ENCODE peak calls at places on chromosomes 13 and 19, in nine cellular contexts. K, A, S, H, O, F, Z, U and T are unnamed samples. For H3K27me3, the result is how much of the 10 kb centered on the place peaks cover.

GRCh38 chr13:109776575-109776974 is 9.8 kb downstream of the IRS2 start:
- DNase-seq in K (peak), U (no peak), O (no peak), F (no peak), A (no peak), H (no peak), Z (no peak), S (no peak), T (no peak)

GRCh38 chr13:113186061-113186900 is 22.2 kb downstream of the PCID2 start:
- DNase-seq in Z (no peak), O (no peak), S (no peak), F (no peak), U (no peak), K (no peak), A (no peak), H (no peak), T (no peak)

GRCh38 chr19:16938211-16938610 is 49.4 kb downstream of the F2RL3 start:
- DNase-seq in S (no peak), Z (no peak), K (no peak), O (no peak), F (no peak), A (no peak), U (no peak), H (no peak), T (no peak)

GRCh38 chr19:888615-889385 is 4.2 kb downstream of the MED16 start:
- DNase-seq in U (no peak), Z (no peak), F (no peak), S (no peak), K (no peak), O (no peak), A (no peak), H (no peak), T (no peak)

GRCh38 chr19:19514881-19515763 is at the start of gene TSSK6:
- DNase-seq in F (no peak), Z (no peak), H (no peak), U (no peak), S (no peak), A (no peak), K (no peak), O (no peak), T (no peak)

GRCh38 chr13:113599396-113599795 is 14.8 kb downstream of the TFDP1 start:
- DNase-seq in O (no peak), H (no peak), F (peak), Z (no peak), U (no peak), K (no peak), A (no peak), S (no peak), T (peak)

GRCh38 chr13:26602783-26603182 is 45.3 kb downstream of the WASF3 start:
- DNase-seq in S (no peak), K (no peak), U (no peak), Z (no peak), A (no peak), H (no peak), F (no peak), O (no peak), T (no peak)

GRCh38 chr13:40438999-40439797 is 227.2 kb downstream of the FOXO1 start:
- DNase-seq in H (no peak), S (no peak), Z (no peak), O (no peak), F (no peak), A (no peak), U (no peak), K (peak), T (no peak)

GRCh38 chr13:43686557-43686956 is 100.2 kb downstream of the ENOX1 start:
- DNase-seq in H (no peak), O (no peak), F (no peak), Z (no peak), A (no peak), U (no peak), S (peak), K (peak), T (peak)

GRCh38 chr13:48319458-48320395 is 16.2 kb downstream of the RB1 start:
- DNase-seq in O (no peak), Z (no peak), K (no peak), F (peak), S (no peak), A (no peak), H (no peak), U (no peak), T (no peak)

GRCh38 chr13:43544011-43544410 is 242.8 kb downstream of the ENOX1 start:
- DNase-seq in S (peak), A (no peak), U (no peak), Z (no peak), K (peak), O (no peak), H (no peak), F (no peak), T (no peak)

GRCh38 chr19:6116749-6117430 is 6.6 kb upstream of the RFX2 start:
- DNase-seq in O (no peak), S (no peak), A (no peak), Z (no peak), U (no peak), K (no peak), H (no peak), F (no peak), T (no peak)

GRCh38 chr13:44306401-44307192 is 67.0 kb upstream of the SERP2 start:
- DNase-seq in Z (peak), A (no peak), S (peak), K (peak), O (no peak), F (peak), U (peak), H (no peak), T (peak)

GRCh38 chr13:52848455-52849190 is at the start of gene PCDH8:
- DNase-seq in Z (peak), K (no peak), A (no peak), F (no peak), S (no peak), O (no peak), H (no peak), U (no peak), T (no peak)

GRCh38 chr19:341386-342127 is 3.0 kb downstream of the MIER2 start:
- DNase-seq in S (no peak), U (no peak), F (no peak), K (no peak), H (no peak), A (no peak), Z (no peak), O (no peak), T (no peak)

GRCh38 chr19:7366701-7367420 is 18.1 kb downstream of the ARHGEF18 start:
- DNase-seq in A (no peak), H (peak), S (no peak), Z (peak), U (no peak), K (peak), O (peak), F (no peak), T (no peak)

GRCh38 chr13:59722580-59722900 is 441.2 kb downstream of the DIAPH3 start:
- DNase-seq in K (no peak), Z (no peak), F (no peak), O (no peak), U (no peak), A (no peak), H (no peak), S (no peak), T (no peak)

GRCh38 chr13:59721889-59722579 is 441.7 kb downstream of the DIAPH3 start:
- DNase-seq in O (no peak), F (no peak), Z (no peak), S (no peak), U (no peak), A (no peak), K (no peak), H (no peak), T (no peak)
- H3K4me3 ChIP-seq in O (no peak), F (no peak), Z (no peak), S (no peak), U (no peak), A (no peak), K (no peak), H (no peak), T (no peak)

GRCh38 chr13:67651908-67652307 is 421.8 kb upstream of the PCDH9 start:
- DNase-seq in U (no peak), H (no peak), O (no peak), F (no peak), S (no peak), A (no peak), Z (no peak), K (no peak), T (no peak)
- TF ChIP-seq CTCF in U (no peak), H (no peak), O (no peak), F (no peak), S (no peak), A (no peak), Z (peak), K (no peak), T (no peak)

GRCh38 chr19:50312967-50313811 is 16.0 kb downstream of the KCNC3 start:
- DNase-seq in F (no peak), H (no peak), A (no peak), O (no peak), K (no peak), U (no peak), Z (no peak), S (no peak), T (no peak)
- H3K27me3 ChIP-seq in F (half or more), H (under half), A (under half), O (half or more), K (under half), U (under half), Z (half or more), S (under half), T (half or more)

GRCh38 chr19:47730521-47730889 is 14.8 kb upstream of the NOP53 start:
- DNase-seq in O (no peak), U (no peak), H (no peak), A (no peak), S (no peak), K (no peak), F (no peak), Z (no peak), T (no peak)
- H3K4me3 ChIP-seq in O (no peak), U (no peak), H (no peak), A (peak), S (no peak), K (no peak), F (peak), Z (peak), T (no peak)

GRCh38 chr19:29417048-29417447 is 108.7 kb upstream of the VSTM2B start:
- DNase-seq in U (no peak), Z (no peak), O (no peak), F (no peak), H (no peak), K (no peak), S (no peak), A (no peak), T (no peak)
- TF ChIP-seq CTCF in U (no peak), Z (no peak), O (no peak), F (no peak), H (no peak), K (no peak), S (no peak), A (no peak), T (no peak)

DNA sequence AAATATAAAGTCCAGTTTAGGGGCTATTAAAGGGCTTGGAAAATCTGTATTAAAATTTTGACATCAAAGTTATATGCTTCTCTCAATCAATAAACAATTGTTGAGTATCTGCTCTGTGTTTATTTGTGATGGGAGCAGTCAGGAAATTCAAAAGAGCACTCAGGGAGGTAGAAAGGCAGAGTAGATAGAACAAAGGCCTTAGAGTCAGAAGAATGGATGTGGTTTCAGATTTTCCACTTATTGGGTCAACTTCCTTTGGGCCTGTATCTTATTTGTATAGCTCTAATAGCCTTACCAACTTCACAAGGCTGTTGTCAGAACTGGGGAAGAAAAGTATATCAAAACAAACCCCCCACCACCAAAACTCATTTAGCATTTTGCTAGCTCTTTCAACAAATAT is 302.6 kb downstream of the SPRY2 start:
- DNase-seq in F (no peak), H (no peak), Z (no peak), S (no peak), K (no peak), A (no peak), U (no peak), O (no peak), T (no peak)
- H3K27me3 ChIP-seq in F (under half), H (under half), Z (under half), S (under half), K (under half), A (under half), U (under half), O (under half), T (under half)

GRCh38 chr13:101970339-101970738 is 431.5 kb downstream of the FGF14 start:
- DNase-seq in K (no peak), O (no peak), H (no peak), U (no peak), S (no peak), Z (no peak), A (no peak), F (no peak), T (no peak)
- H3K4me3 ChIP-seq in K (no peak), O (no peak), H (no peak), U (no peak), S (no peak), Z (no peak), A (no peak), F (no peak), T (no peak)

GRCh38 chr19:46374526-46375475 is 27.9 kb downstream of the PPP5C start:
- DNase-seq in K (no peak), F (peak), Z (no peak), H (no peak), S (no peak), O (no peak), A (no peak), U (no peak), T (no peak)

GRCh38 chr19:46371371-46371901 is 24.5 kb downstream of the PPP5C start:
- DNase-seq in F (peak), O (no peak), Z (no peak), U (no peak), H (no peak), A (no peak), S (no peak), K (peak), T (no peak)

GRCh38 chr19:46372901-46373572 is 26.1 kb downstream of the PPP5C start:
- DNase-seq in K (no peak), A (no peak), O (no peak), S (no peak), Z (peak), F (peak), U (no peak), H (no peak), T (no peak)

GRCh38 chr19:46376241-46377153 is 29.6 kb downstream of the PPP5C start:
- DNase-seq in O (no peak), U (no peak), K (no peak), S (no peak), F (peak), Z (no peak), A (no peak), H (no peak), T (no peak)

GRCh38 chr19:46373573-46374359 is 26.9 kb downstream of the PPP5C start:
- DNase-seq in F (peak), A (peak), U (peak), Z (peak), S (peak), K (peak), H (no peak), O (no peak), T (peak)
- TF ChIP-seq CTCF in F (no peak), A (no peak), U (no peak), Z (no peak), S (no peak), K (no peak), H (no peak), O (no peak), T (no peak)